ENCODE peak calls at places on chromosome 9, in eight cellular contexts. N, J, L, H, A, C, S and K are unnamed samples.

GRCh38 chr9:95383198-95383673 is 65.7 kb upstream of the FANCC start:
- DNase-seq in N (no peak), J (no peak), L (peak), H (no peak), A (peak), C (no peak), S (no peak), K (peak)

GRCh38 chr9:132181796-132182521 is 20.1 kb downstream of the NTNG2 start:
- DNase-seq in N (peak), J (no peak), L (no peak), H (no peak), A (no peak), C (no peak), S (no peak), K (no peak)

GRCh38 chr9:123771690-123772089 is 158.2 kb downstream of the DENND1A start:
- DNase-seq in N (no peak), J (no peak), L (no peak), H (no peak), A (no peak), C (no peak), S (no peak), K (no peak)

GRCh38 chr9:105281926-105282325 is 37.5 kb downstream of the SLC44A1 start:
- DNase-seq in N (no peak), J (no peak), L (peak), H (no peak), A (no peak), C (no peak), S (no peak), K (no peak)

GRCh38 chr9:68912561-68912960 is 101.4 kb downstream of the PRKACG start:
- DNase-seq in N (no peak), J (no peak), L (no peak), H (no peak), A (no peak), C (no peak), S (no peak), K (no peak)

GRCh38 chr9:36268007-36268427 is 9.8 kb upstream of the GNE start:
- DNase-seq in N (no peak), J (no peak), L (peak), H (no peak), A (peak), C (no peak), S (no peak), K (peak)

GRCh38 chr9:93895535-93895934 is 59.6 kb downstream of the BARX1 start:
- DNase-seq in N (peak), J (no peak), L (no peak), H (no peak), A (no peak), C (no peak), S (peak), K (no peak)

GRCh38 chr9:98081477-98082219 is 25.1 kb downstream of the NANS start:
- DNase-seq in N (no peak), J (no peak), L (peak), H (no peak), A (no peak), C (no peak), S (no peak), K (peak)

GRCh38 chr9:24708808-24709207 is 163.1 kb upstream of the IZUMO3 start:
- DNase-seq in N (no peak), J (no peak), L (no peak), H (no peak), A (no peak), C (no peak), S (no peak), K (no peak)

GRCh38 chr9:125443367-125443766 is 181.7 kb downstream of the GAPVD1 start:
- DNase-seq in N (no peak), J (no peak), L (no peak), H (no peak), A (no peak), C (no peak), S (no peak), K (no peak)

GRCh38 chr9:36820392-36820861 is 213.6 kb downstream of the PAX5 start:
- DNase-seq in N (no peak), J (no peak), L (no peak), H (peak), A (no peak), C (no peak), S (no peak), K (no peak)

GRCh38 chr9:126401581-126401980 is 75.0 kb downstream of the MVB12B start:
- DNase-seq in N (no peak), J (no peak), L (no peak), H (no peak), A (no peak), C (no peak), S (no peak), K (no peak)

GRCh38 chr9:132834343-132834742 is 43.7 kb downstream of the AK8 start:
- DNase-seq in N (no peak), J (no peak), L (no peak), H (no peak), A (no peak), C (no peak), S (no peak), K (peak)

GRCh38 chr9:132760057-132760456 is 89.8 kb downstream of the GTF3C4 start:
- DNase-seq in N (no peak), J (no peak), L (no peak), H (no peak), A (no peak), C (no peak), S (no peak), K (no peak)

GRCh38 chr9:91949946-91950664 is at the start of gene ROR2:
- DNase-seq in N (peak), J (no peak), L (peak), H (peak), A (peak), C (peak), S (peak), K (no peak)

DNA sequence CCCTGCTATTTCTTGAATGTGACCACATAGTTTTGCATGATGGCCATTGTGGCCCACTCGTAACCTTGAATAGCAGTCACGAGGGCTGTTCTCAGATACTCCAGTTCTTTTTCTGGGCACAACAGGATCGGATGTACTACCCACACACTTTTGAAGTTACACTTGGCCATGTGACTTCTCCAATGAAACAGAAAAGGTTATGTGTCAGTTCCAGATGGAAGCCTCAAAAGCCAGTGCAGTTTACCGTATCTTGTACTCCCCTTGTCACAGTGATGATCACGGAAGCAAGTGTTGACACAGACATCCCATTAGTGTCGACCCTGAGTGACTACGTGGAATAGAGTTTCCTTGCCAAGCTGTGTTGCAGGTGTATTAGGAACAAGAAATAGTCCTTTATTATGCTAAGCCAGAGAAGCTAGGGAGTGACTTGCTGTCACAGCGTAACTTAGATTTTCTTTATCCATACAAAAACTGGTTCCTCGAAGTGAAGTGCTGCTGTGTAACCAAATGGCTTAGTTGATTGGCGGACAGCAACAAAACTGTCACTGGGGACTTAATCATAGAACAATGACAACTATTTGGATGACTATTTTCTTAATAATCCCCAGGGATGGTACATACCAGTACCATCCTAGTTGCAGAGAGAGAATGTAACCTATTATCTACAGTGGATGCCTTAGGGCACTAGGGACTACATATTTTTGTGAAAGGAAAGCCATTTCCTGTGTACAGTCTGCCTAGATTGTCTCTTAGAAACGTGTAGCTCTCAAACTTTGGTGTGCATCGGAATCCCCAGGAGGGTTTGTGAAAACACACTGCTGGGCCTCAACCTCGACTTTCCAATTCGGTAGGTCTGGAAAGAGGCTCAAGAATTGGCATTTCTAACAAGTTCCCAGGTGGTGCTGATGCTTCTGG is 90.1 kb upstream of the DMRT1 start:
- DNase-seq in N (no peak), J (no peak), L (peak), H (no peak), A (peak), C (no peak), S (no peak), K (peak)
- H3K27ac ChIP-seq in N (peak), J (no peak), L (peak), H (peak), A (peak), C (peak), S (no peak), K (peak)

DNA sequence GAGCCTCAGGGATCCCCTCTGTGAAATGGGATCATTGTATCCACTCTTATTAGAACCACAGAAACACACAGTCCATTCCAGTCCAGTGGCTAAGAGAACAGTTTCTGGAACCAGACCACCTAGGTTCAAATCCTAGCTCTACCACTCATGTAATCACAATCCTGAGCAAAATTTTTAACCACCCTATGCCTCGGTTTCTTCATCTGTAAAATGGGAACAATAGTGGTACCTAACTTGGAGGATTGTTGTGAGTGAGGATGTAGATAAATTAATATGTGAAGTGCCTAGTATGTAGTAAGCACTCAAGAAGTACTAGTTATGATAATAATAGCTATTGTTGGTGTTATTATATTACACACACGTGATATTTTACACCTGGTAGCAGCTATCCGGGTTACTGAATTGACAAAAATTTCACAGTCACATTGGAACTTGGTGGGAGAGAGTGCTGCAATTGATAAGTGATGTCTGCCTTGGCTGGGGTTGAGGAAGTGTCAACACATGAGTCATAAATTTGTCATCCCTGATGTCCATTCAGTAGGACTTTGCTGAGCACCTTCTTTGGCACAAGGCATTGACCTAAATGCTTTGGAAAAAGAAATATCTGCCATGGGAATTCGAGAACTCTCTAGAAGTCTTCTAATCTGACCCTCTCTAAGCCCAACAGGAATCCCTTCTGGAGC is 68.4 kb downstream of the COL27A1 start:
- DNase-seq in N (no peak), J (no peak), L (peak), H (no peak), A (no peak), C (no peak), S (no peak), K (peak)
- H3K27ac ChIP-seq in N (peak), J (no peak), L (no peak), H (no peak), A (peak), C (no peak), S (no peak), K (no peak)

GRCh38 chr9:120948824-120949223 is 22.2 kb upstream of the TRAF1 start:
- DNase-seq in N (no peak), J (no peak), L (no peak), H (no peak), A (no peak), C (no peak), S (no peak), K (no peak)

GRCh38 chr9:120949290-120949689 is 22.7 kb upstream of the TRAF1 start:
- DNase-seq in N (no peak), J (no peak), L (no peak), H (no peak), A (no peak), C (no peak), S (no peak), K (no peak)

GRCh38 chr9:120956862-120957261 is 30.3 kb upstream of the TRAF1 start:
- DNase-seq in N (no peak), J (no peak), L (no peak), H (no peak), A (no peak), C (no peak), S (no peak), K (no peak)

GRCh38 chr9:120950421-120951388 is 24.1 kb upstream of the TRAF1 start:
- DNase-seq in N (no peak), J (no peak), L (no peak), H (no peak), A (no peak), C (no peak), S (no peak), K (no peak)

GRCh38 chr9:120951960-120952630 is 25.5 kb upstream of the TRAF1 start:
- DNase-seq in N (no peak), J (no peak), L (no peak), H (no peak), A (no peak), C (no peak), S (no peak), K (no peak)
- H3K27ac ChIP-seq in N (no peak), J (no peak), L (no peak), H (no peak), A (no peak), C (no peak), S (no peak), K (no peak)

GRCh38 chr9:3337515-3337914 is 188.3 kb downstream of the RFX3 start:
- DNase-seq in N (peak), J (no peak), L (peak), H (no peak), A (no peak), C (no peak), S (no peak), K (no peak)
- H3K27ac ChIP-seq in N (peak), J (no peak), L (peak), H (peak), A (no peak), C (peak), S (no peak), K (no peak)

GRCh38 chr9:5622019-5622418 is 6.9 kb upstream of the RIC1 start:
- DNase-seq in N (no peak), J (no peak), L (peak), H (no peak), A (peak), C (no peak), S (no peak), K (peak)
- H3K27ac ChIP-seq in N (no peak), J (no peak), L (no peak), H (peak), A (peak), C (no peak), S (no peak), K (peak)

GRCh38 chr9:129889461-129889935 is 54.2 kb downstream of the USP20 start:
- DNase-seq in N (no peak), J (peak), L (no peak), H (no peak), A (no peak), C (no peak), S (peak), K (no peak)
- H3K27ac ChIP-seq in N (peak), J (peak), L (no peak), H (peak), A (no peak), C (no peak), S (no peak), K (no peak)

GRCh38 chr9:78539904-78540303 is 243.0 kb downstream of the PSAT1 start:
- DNase-seq in N (no peak), J (no peak), L (peak), H (no peak), A (peak), C (no peak), S (no peak), K (peak)

GRCh38 chr9:78542491-78543175 is 245.7 kb downstream of the PSAT1 start:
- DNase-seq in N (no peak), J (no peak), L (no peak), H (no peak), A (no peak), C (no peak), S (peak), K (no peak)

GRCh38 chr9:78541868-78542267 is 244.9 kb downstream of the PSAT1 start:
- DNase-seq in N (no peak), J (no peak), L (no peak), H (no peak), A (no peak), C (no peak), S (no peak), K (no peak)

GRCh38 chr9:78543353-78543752 is 246.4 kb downstream of the PSAT1 start:
- DNase-seq in N (no peak), J (no peak), L (no peak), H (no peak), A (no peak), C (no peak), S (no peak), K (no peak)

DNA sequence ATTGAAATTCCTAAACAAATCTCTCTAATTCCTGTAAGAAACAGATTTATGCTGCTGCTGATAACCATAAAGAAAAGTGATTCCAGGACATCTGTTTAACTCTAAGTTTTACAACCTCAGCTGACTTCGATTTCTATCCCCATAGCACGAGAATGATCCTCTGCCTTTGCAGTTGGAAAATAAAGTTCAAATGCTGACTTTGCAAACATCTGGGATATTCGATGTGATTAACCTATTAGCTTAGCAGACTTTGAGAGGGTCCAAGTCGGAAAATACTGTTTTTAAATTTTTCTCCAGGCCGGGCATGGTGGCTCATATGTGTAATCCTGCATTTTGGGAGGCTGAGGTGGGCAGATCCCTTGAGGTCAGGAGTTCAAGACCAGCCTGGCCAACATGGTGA is 247.3 kb downstream of the PSAT1 start:
- DNase-seq in N (no peak), J (no peak), L (no peak), H (no peak), A (no peak), C (no peak), S (no peak), K (no peak)
- H3K27ac ChIP-seq in N (no peak), J (no peak), L (no peak), H (no peak), A (no peak), C (no peak), S (no peak), K (no peak)